ENCODE peak calls at places on chromosomes 6 and 20, in six cellular contexts. One of them, this sample, is unnamed. For H3K36me3, the result is how much of the 10 kb centered on the place peaks cover.

GRCh38 chr6:166671434-166672061 is 44.5 kb upstream of the RPS6KA2 start:
- DNase-seq in sigmoid colon: no peak
- DNase-seq in ovary: no peak
- DNase-seq in transverse colon: no peak
- DNase-seq in GM12878: no peak
- DNase-seq in K562: no peak
- DNase-seq in this sample: no peak

GRCh38 chr6:105077592-105078463 is 102.0 kb downstream of the POPDC3 start:
- DNase-seq in transverse colon: no peak
- DNase-seq in sigmoid colon: no peak
- DNase-seq in GM12878: no peak
- DNase-seq in ovary: no peak
- DNase-seq in K562: peak
- DNase-seq in this sample: peak

GRCh38 chr6:130928158-130928917 is 101.1 kb downstream of the SMLR1 start:
- DNase-seq in sigmoid colon: no peak
- DNase-seq in K562: no peak
- DNase-seq in transverse colon: no peak
- DNase-seq in GM12878: no peak
- DNase-seq in ovary: no peak
- DNase-seq in this sample: no peak

GRCh38 chr6:153059311-153059710 is 56.8 kb upstream of the MTRF1L start:
- DNase-seq in transverse colon: no peak
- DNase-seq in ovary: no peak
- DNase-seq in K562: no peak
- DNase-seq in sigmoid colon: no peak
- DNase-seq in GM12878: no peak
- DNase-seq in this sample: no peak

GRCh38 chr6:151804585-151805285 is 2.7 kb upstream of the ESR1 start:
- DNase-seq in K562: no peak
- DNase-seq in ovary: no peak
- DNase-seq in sigmoid colon: no peak
- DNase-seq in transverse colon: no peak
- DNase-seq in GM12878: no peak
- DNase-seq in this sample: no peak

GRCh38 chr6:52081237-52081636 is 6.2 kb downstream of the PKHD1 start:
- DNase-seq in GM12878: no peak
- DNase-seq in ovary: no peak
- DNase-seq in transverse colon: no peak
- DNase-seq in sigmoid colon: no peak
- DNase-seq in K562: no peak
- DNase-seq in this sample: no peak

GRCh38 chr6:92577077-92577719 is 842.2 kb downstream of the EPHA7 start:
- DNase-seq in ovary: no peak
- DNase-seq in sigmoid colon: no peak
- DNase-seq in transverse colon: no peak
- DNase-seq in GM12878: no peak
- DNase-seq in K562: no peak
- DNase-seq in this sample: no peak

GRCh38 chr6:34924831-34925613 is 36.0 kb downstream of the ANKS1A start:
- DNase-seq in ovary: no peak
- DNase-seq in GM12878: no peak
- DNase-seq in sigmoid colon: no peak
- DNase-seq in transverse colon: no peak
- DNase-seq in K562: no peak
- DNase-seq in this sample: no peak

GRCh38 chr6:41519305-41519747 is 26.9 kb upstream of the FOXP4 start:
- DNase-seq in sigmoid colon: no peak
- DNase-seq in K562: no peak
- DNase-seq in transverse colon: peak
- DNase-seq in ovary: no peak
- DNase-seq in GM12878: no peak
- DNase-seq in this sample: no peak

GRCh38 chr6:150719861-150720260 is 120.2 kb downstream of the PLEKHG1 start:
- DNase-seq in sigmoid colon: no peak
- DNase-seq in transverse colon: no peak
- DNase-seq in K562: no peak
- DNase-seq in ovary: no peak
- DNase-seq in GM12878: no peak
- DNase-seq in this sample: no peak

GRCh38 chr6:83868639-83869038 is 9.2 kb downstream of the CYB5R4 start:
- DNase-seq in transverse colon: no peak
- DNase-seq in ovary: no peak
- DNase-seq in K562: no peak
- DNase-seq in sigmoid colon: no peak
- DNase-seq in GM12878: no peak
- DNase-seq in this sample: no peak

GRCh38 chr20:51800132-51800721 is 2.1 kb downstream of the SALL4 start:
- DNase-seq in transverse colon: peak
- DNase-seq in sigmoid colon: no peak
- DNase-seq in ovary: peak
- DNase-seq in K562: peak
- DNase-seq in GM12878: no peak
- DNase-seq in this sample: no peak

GRCh38 chr6:119467478-119468081 is 118.0 kb upstream of the MAN1A1 start:
- DNase-seq in GM12878: no peak
- DNase-seq in K562: no peak
- DNase-seq in ovary: no peak
- DNase-seq in transverse colon: no peak
- DNase-seq in sigmoid colon: no peak
- DNase-seq in this sample: no peak

GRCh38 chr20:29873946-29874345 is 1383.5 kb upstream of the DEFB115 start:
- DNase-seq in sigmoid colon: peak
- DNase-seq in K562: no peak
- DNase-seq in ovary: no peak
- DNase-seq in GM12878: no peak
- DNase-seq in transverse colon: peak
- DNase-seq in this sample: no peak

GRCh38 chr20:46253391-46253790 is 54.9 kb downstream of the CDH22 start:
- DNase-seq in K562: no peak
- DNase-seq in GM12878: no peak
- DNase-seq in sigmoid colon: no peak
- DNase-seq in ovary: no peak
- DNase-seq in transverse colon: peak
- DNase-seq in this sample: no peak

GRCh38 chr20:4507288-4507719 is 214.4 kb upstream of the PRND start:
- DNase-seq in K562: no peak
- DNase-seq in ovary: no peak
- DNase-seq in transverse colon: no peak
- DNase-seq in GM12878: no peak
- DNase-seq in sigmoid colon: no peak
- DNase-seq in this sample: no peak

GRCh38 chr6:91697010-91697694 is 1110.3 kb upstream of the MAP3K7 start:
- DNase-seq in ovary: no peak
- DNase-seq in sigmoid colon: no peak
- DNase-seq in K562: no peak
- DNase-seq in transverse colon: no peak
- DNase-seq in GM12878: no peak
- DNase-seq in this sample: no peak

GRCh38 chr6:166586424-166587156 is at the start of gene RAMACL:
- DNase-seq in transverse colon: peak
- DNase-seq in ovary: no peak
- DNase-seq in K562: peak
- DNase-seq in GM12878: peak
- DNase-seq in sigmoid colon: no peak
- DNase-seq in this sample: no peak

GRCh38 chr6:159229526-159229925 is 60.3 kb downstream of the FNDC1 start:
- DNase-seq in K562: no peak
- DNase-seq in GM12878: no peak
- DNase-seq in transverse colon: no peak
- DNase-seq in ovary: no peak
- DNase-seq in sigmoid colon: no peak
- DNase-seq in this sample: no peak

GRCh38 chr20:52105045-52105572 is 86.5 kb downstream of the ZFP64 start:
- DNase-seq in transverse colon: no peak
- DNase-seq in K562: no peak
- DNase-seq in ovary: peak
- DNase-seq in GM12878: no peak
- DNase-seq in sigmoid colon: peak
- DNase-seq in this sample: no peak

GRCh38 chr20:1122388-1123315 is 4.2 kb downstream of the PSMF1 start:
- DNase-seq in transverse colon: peak
- DNase-seq in K562: no peak
- DNase-seq in ovary: no peak
- DNase-seq in sigmoid colon: no peak
- DNase-seq in GM12878: no peak
- DNase-seq in this sample: peak

GRCh38 chr6:113048741-113049140 is 701.6 kb downstream of the RFPL4B start:
- DNase-seq in ovary: no peak
- DNase-seq in sigmoid colon: no peak
- DNase-seq in K562: no peak
- DNase-seq in GM12878: no peak
- DNase-seq in transverse colon: no peak
- DNase-seq in this sample: no peak

GRCh38 chr6:87146363-87146762 is 9.0 kb upstream of the ZNF292 start:
- DNase-seq in transverse colon: no peak
- DNase-seq in sigmoid colon: no peak
- DNase-seq in K562: no peak
- DNase-seq in ovary: no peak
- DNase-seq in GM12878: no peak
- DNase-seq in this sample: no peak

GRCh38 chr6:108942556-108943492 is 94.6 kb downstream of the ARMC2 start:
- DNase-seq in transverse colon: no peak
- DNase-seq in ovary: no peak
- DNase-seq in GM12878: no peak
- DNase-seq in K562: no peak
- DNase-seq in sigmoid colon: no peak
- DNase-seq in this sample: no peak

GRCh38 chr20:59032713-59033059 is 551 bp upstream of the ATP5F1E start:
- DNase-seq in sigmoid colon: no peak
- DNase-seq in transverse colon: no peak
- DNase-seq in K562: no peak
- DNase-seq in ovary: no peak
- DNase-seq in GM12878: no peak
- DNase-seq in this sample: no peak

GRCh38 chr20:59031326-59032022 is 661 bp downstream of the ATP5F1E start:
- DNase-seq in sigmoid colon: no peak
- DNase-seq in GM12878: no peak
- DNase-seq in transverse colon: no peak
- DNase-seq in ovary: no peak
- DNase-seq in K562: no peak
- DNase-seq in this sample: no peak

GRCh38 chr20:59030911-59031310 is 1.2 kb downstream of the ATP5F1E start:
- DNase-seq in K562: no peak
- DNase-seq in ovary: no peak
- DNase-seq in transverse colon: no peak
- DNase-seq in sigmoid colon: no peak
- DNase-seq in GM12878: no peak
- DNase-seq in this sample: no peak

GRCh38 chr20:59033093-59033492 is 958 bp upstream of the ATP5F1E start:
- DNase-seq in ovary: no peak
- DNase-seq in K562: no peak
- DNase-seq in transverse colon: no peak
- DNase-seq in GM12878: no peak
- DNase-seq in sigmoid colon: no peak
- DNase-seq in this sample: no peak

DNA sequence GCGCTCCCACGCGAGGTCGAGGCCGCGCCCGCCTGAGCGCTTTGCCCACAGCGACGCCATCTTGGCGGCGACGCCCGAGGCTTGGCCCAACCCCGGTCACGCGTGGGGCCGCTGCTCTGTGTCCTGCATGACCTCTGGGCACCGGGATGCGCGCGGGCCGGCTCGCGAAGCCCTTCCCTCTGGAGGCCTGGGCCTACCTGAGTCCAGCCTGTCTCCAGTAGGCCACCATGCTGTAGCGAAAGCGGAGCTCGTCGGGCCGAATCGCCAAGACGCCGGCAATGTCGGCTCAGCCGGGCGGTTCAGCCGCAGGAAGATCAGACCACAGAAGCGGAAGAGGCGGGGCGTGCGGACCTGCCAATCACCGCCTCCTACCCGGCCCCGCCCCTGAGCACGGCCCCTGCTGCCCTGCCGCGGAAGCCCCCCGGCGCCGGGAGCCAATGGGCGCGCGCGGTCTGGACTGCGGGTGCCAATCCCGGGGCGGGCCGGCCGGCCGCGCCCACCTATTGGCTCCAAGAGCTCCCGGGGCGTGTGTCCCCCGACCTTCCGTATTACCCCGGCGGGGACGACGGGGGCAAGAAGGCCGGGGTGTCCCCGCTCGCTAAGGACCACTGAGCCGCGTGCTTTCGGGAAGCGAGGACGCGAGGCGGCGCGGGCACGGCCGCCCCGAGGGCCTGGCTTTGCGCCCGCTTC is at the start of gene ATP5F1E:
- DNase-seq in ovary: peak
- DNase-seq in transverse colon: peak
- DNase-seq in K562: peak
- DNase-seq in GM12878: peak
- DNase-seq in sigmoid colon: peak
- DNase-seq in this sample: peak
- TF ChIP-seq EP300 in ovary: no peak
- TF ChIP-seq EP300 in transverse colon: no peak
- TF ChIP-seq EP300 in K562: no peak
- TF ChIP-seq EP300 in GM12878: no peak
- TF ChIP-seq EP300 in sigmoid colon: no peak
- TF ChIP-seq EP300 in this sample: no peak

GRCh38 chr6:157877149-157877548 is 54.1 kb downstream of the SNX9 start:
- DNase-seq in ovary: no peak
- DNase-seq in GM12878: no peak
- DNase-seq in K562: no peak
- DNase-seq in sigmoid colon: no peak
- DNase-seq in transverse colon: no peak
- DNase-seq in this sample: no peak
- H3K36me3 ChIP-seq in ovary: under half
- H3K36me3 ChIP-seq in GM12878: under half
- H3K36me3 ChIP-seq in K562: half or more
- H3K36me3 ChIP-seq in sigmoid colon: under half
- H3K36me3 ChIP-seq in transverse colon: under half
- H3K36me3 ChIP-seq in this sample: under half

DNA sequence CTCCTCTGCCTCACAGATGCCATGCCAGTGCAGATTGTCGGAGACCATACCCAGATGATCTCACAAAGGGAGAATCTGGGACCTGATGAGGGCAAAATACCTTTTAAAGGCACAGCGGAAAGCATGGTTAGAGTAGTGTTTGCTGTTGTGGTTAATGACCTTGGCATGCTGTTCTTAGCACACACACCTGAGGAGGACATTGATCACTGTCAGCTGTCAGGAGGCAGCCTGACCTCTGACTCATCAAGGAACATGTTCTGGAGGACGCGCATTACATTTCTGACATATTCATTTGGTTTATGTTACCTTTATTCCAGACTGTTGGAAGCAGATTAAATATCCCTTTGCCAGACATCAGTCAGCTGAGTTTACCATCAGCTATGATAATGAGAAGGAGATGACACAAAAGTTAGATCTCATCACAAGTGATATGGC is 57.1 kb downstream of the GOPC start:
- DNase-seq in K562: no peak
- DNase-seq in sigmoid colon: no peak
- DNase-seq in transverse colon: no peak
- DNase-seq in GM12878: no peak
- DNase-seq in ovary: no peak
- DNase-seq in this sample: no peak
- TF ChIP-seq EP300 in K562: no peak
- TF ChIP-seq EP300 in sigmoid colon: no peak
- TF ChIP-seq EP300 in transverse colon: no peak
- TF ChIP-seq EP300 in GM12878: no peak
- TF ChIP-seq EP300 in ovary: no peak
- TF ChIP-seq EP300 in this sample: no peak

GRCh38 chr6:7579850-7580249 is 10.1 kb upstream of the SNRNP48 start:
- DNase-seq in ovary: no peak
- DNase-seq in GM12878: no peak
- DNase-seq in transverse colon: no peak
- DNase-seq in sigmoid colon: no peak
- DNase-seq in K562: no peak
- DNase-seq in this sample: no peak
- H3K36me3 ChIP-seq in ovary: under half
- H3K36me3 ChIP-seq in GM12878: under half
- H3K36me3 ChIP-seq in transverse colon: under half
- H3K36me3 ChIP-seq in sigmoid colon: under half
- H3K36me3 ChIP-seq in K562: under half
- H3K36me3 ChIP-seq in this sample: under half